ENCODE peak calls at places on chromosomes 2 and 18, in eight cellular contexts. U, K, M, I, P, J, Y and V are unnamed samples.

GRCh38 chr2:74474481-74474880 is 2.0 kb upstream of the MRPL53 start:
- DNase-seq in U (no peak), I (no peak), J (no peak), P (no peak), Y (no peak), M (no peak), K (peak; percentile 1), V (no peak)

GRCh38 chr18:63158676-63159291 is 160.8 kb downstream of the BCL2 start:
- DNase-seq in K (no peak), J (no peak), I (no peak), U (no peak), P (no peak), M (no peak), Y (no peak), V (peak; percentile 92)

GRCh38 chr2:180046776-180047175 is 39.7 kb upstream of the CWC22 start:
- DNase-seq in K (no peak), U (no peak), P (peak; percentile 25), Y (no peak), I (no peak), M (peak; percentile 41), J (no peak), V (no peak)

GRCh38 chr2:238313289-238313990 is 6.9 kb upstream of the TRAF3IP1 start:
- DNase-seq in Y (peak; percentile 9), I (no peak), J (no peak), K (no peak), M (no peak), U (no peak), P (no peak), V (no peak)

GRCh38 chr18:35050638-35051287 is 9.6 kb downstream of the MAPRE2 start:
- DNase-seq in Y (no peak), P (peak; percentile 65), J (no peak), M (no peak), U (no peak), K (no peak), I (peak; percentile 41), V (peak; percentile 12)

GRCh38 chr2:190359896-190360376 is 16.5 kb downstream of the INPP1 start:
- DNase-seq in P (peak; percentile 71), U (no peak), M (peak; percentile 87), J (no peak), Y (peak; percentile 63), K (no peak), I (peak; percentile 29), V (peak; percentile 65)

GRCh38 chr2:177680866-177681358 is 288.3 kb downstream of the AGPS start:
- DNase-seq in Y (no peak), U (no peak), I (no peak), K (no peak), P (no peak), M (no peak), J (no peak), V (no peak)

GRCh38 chr2:109537565-109538221 is 76.1 kb downstream of the SEPTIN10 start:
- DNase-seq in K (peak; percentile 36), J (no peak), U (no peak), Y (no peak), P (peak; percentile 69), I (no peak), M (peak; percentile 71), V (no peak)

GRCh38 chr2:69781321-69782248 is 39.7 kb downstream of the ANXA4 start:
- DNase-seq in U (peak; percentile 19), P (peak; percentile 23), M (no peak), J (peak; percentile 91), Y (peak; percentile 66), K (peak; percentile 51), I (no peak), V (peak; percentile 37)

GRCh38 chr18:28007841-28008240 is 169.1 kb downstream of the CDH2 start:
- DNase-seq in K (no peak), M (no peak), U (peak; percentile 39), P (peak; percentile 74), J (no peak), I (no peak), Y (no peak), V (no peak)

GRCh38 chr18:57088883-57089282 is 58.0 kb upstream of the BOD1L2 start:
- DNase-seq in Y (no peak), I (no peak), M (no peak), U (no peak), K (no peak), P (no peak), J (no peak), V (peak; percentile 39)

GRCh38 chr2:175001546-175001945 is 3.6 kb downstream of the CHN1 start:
- DNase-seq in K (no peak), Y (no peak), J (no peak), I (no peak), M (no peak), P (no peak), U (no peak), V (no peak)
- H3K4me3 ChIP-seq in K (no peak overlapping the region), Y (no peak overlapping the region), J (no peak overlapping the region), I (no peak overlapping the region), M (no peak overlapping the region), P (no peak overlapping the region), U (no peak overlapping the region), V (no peak overlapping the region)

DNA sequence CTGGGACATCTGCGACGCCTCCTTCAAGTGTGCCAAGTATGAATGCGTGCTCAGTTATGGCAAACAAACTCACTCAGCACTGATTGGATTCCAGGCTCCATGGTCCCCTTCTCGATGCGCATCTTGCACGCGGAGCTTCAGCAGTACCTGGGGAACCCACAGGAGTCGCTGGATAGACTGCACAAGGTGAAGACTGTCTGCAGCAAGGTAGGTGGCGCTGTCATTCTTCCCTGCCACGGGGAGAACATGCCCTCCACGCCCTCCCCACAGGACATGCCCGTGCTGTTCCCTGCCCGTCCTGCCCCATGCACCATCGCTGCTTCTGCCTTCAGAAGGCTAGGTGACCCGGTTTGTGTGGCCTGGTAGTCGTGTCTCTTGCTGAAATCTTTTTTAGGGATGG is 64.2 kb downstream of the TRAPPC12 start:
- DNase-seq in P (no peak), I (no peak), K (no peak), M (no peak), U (no peak), J (peak; percentile 48), Y (no peak), V (no peak)
- TF ChIP-seq CTCF in P (no peak), I (no peak), K (no peak), M (peak; percentile 2), U (peak; percentile 30), J (no peak), Y (no peak), V (no peak)

GRCh38 chr2:223725986-223726970 is 111.1 kb downstream of the AP1S3 start:
- DNase-seq in M (no peak), Y (no peak), J (peak; percentile 60), P (no peak), K (no peak), I (no peak), U (no peak), V (no peak)
- H3K4me3 ChIP-seq in M (no peak overlapping the region), Y (no peak overlapping the region), J (no peak overlapping the region), P (no peak overlapping the region), K (no peak overlapping the region), I (no peak overlapping the region), U (no peak overlapping the region), V (no peak overlapping the region)

DNA sequence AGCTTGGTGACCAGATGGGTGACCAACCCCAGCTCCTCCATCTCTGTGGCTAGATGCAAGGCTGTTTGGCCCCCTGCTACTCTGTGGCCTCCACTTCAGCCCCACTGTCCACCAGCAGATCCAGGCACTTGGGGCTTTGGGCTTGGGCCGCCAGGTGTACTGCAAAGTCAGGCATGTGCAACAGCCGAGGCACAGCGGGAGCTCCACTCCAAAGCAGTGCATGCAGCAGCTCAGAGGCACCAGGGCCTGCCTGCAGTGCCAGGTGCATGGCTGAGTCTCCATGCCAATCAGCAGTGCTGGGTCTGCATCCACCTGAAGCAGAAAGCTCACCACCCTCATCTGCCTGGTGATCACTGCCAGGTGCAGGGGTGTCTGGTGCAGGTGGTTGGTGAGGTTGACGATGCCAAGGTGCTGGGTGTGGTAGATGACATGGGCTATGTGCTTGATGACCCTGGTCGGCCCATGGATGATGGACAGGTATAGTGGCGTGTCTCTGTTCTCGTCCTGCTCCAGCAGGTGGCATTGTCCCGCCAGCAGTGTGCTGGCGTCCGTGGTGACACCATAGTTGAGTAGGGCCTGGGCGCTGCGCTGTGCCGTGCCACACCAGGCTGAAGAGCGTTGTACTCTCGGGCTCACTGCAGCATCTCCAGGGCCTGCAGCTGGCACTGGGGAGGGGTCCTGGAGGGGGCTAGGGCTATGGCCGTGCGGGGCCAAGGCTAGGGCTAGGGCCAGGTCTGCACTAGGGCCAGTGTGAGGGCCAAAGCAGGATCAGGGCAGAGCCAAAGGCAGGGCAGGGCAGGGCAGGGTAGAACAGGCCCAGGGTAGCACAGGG is 1.0 kb upstream of the ANKRD62 start:
- DNase-seq in M (no peak), K (peak; percentile 57), Y (peak; percentile 82), I (peak; percentile 48), P (no peak), U (peak; percentile 84), J (peak; percentile 53), V (peak; percentile 68)
- TF ChIP-seq CTCF in M (no peak), K (peak; percentile 43), Y (peak; percentile 48), I (no peak), P (peak; percentile 41), U (peak; percentile 89), J (peak; percentile 53), V (peak; percentile 59)

GRCh38 chr18:37362158-37362890 is 203.3 kb downstream of the CELF4 start:
- DNase-seq in Y (no peak), M (no peak), U (no peak), K (no peak), J (no peak), I (no peak), P (no peak), V (no peak)
- H3K4me3 ChIP-seq in Y (no peak overlapping the region), M (no peak overlapping the region), U (no peak overlapping the region), K (no peak overlapping the region), J (no peak overlapping the region), I (no peak overlapping the region), P (no peak overlapping the region), V (no peak overlapping the region)

DNA sequence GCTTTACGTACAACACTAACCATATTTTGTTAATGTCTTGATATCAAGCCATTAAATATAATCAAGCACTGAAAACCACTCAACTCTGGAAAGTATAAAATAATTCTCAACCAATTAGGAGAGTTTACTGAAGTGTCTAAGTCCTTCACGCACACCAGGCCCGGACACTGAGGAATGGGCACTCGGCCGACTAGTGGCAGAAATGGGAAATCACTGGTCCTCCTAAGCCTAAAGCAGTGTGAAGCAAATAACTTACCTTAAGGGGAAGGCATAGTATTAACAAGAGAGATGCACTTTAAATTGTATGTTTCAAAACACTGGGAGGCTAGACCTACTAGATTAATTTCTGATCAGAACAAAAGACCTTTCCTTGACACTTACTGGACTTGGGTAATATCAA is 45.7 kb downstream of the FAM210A start:
- DNase-seq in I (peak; percentile 54), U (no peak), J (peak; percentile 38), P (peak; percentile 24), K (peak; percentile 48), Y (no peak), M (no peak), V (peak; percentile 13)
- TF ChIP-seq CTCF in I (peak; percentile 51), U (peak; percentile 41), J (no peak), P (peak; percentile 52), K (peak; percentile 49), Y (no peak), M (peak; percentile 44), V (peak; percentile 21)

DNA sequence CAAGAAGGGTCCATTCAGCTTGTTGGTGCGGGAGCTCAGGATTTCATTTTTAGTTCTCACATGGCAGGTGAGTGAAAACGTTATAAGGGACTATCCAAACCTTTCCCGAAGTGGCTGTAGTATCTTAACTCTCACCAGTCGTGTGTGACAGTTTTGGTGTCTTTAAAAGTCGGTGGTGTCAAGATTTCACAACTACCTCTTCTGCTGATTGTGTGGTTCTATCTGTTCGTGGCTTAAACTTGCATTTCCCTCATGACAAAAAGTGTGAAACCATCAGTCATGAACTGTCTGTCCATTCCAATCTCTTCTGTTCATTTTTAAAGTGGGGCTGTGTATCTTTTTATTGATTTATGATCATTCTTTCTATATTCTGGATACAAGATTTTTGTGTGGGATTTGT is 3.8 kb upstream of the AQP12B start:
- DNase-seq in I (no peak), P (no peak), J (no peak), Y (no peak), K (no peak), U (no peak), M (no peak), V (peak; percentile 36)
- H3K4me3 ChIP-seq in I (no peak overlapping the region), P (no peak overlapping the region), J (no peak overlapping the region), Y (peak overlapping the region; percentile 28), K (no peak overlapping the region), U (no peak overlapping the region), M (no peak overlapping the region), V (no peak overlapping the region)